ENCODE peak calls at places on chromosomes 11 and 22, in six cellular contexts. T, B, K, D, V and F are unnamed samples.

GRCh38 chr22:33569547-33569946 is 350.7 kb downstream of the LARGE1 start:
- DNase-seq in K (peak; percentile 42), B (no peak), V (no peak), T (no peak), D (peak; percentile 31), F (no peak)

GRCh38 chr22:44133901-44134511 is 46.7 kb upstream of the PARVG start:
- DNase-seq in B (no peak), D (no peak), K (no peak), V (peak; percentile 18), T (no peak), F (no peak)

GRCh38 chr11:130909650-130910049 is 6.6 kb downstream of the SNX19 start:
- DNase-seq in T (no peak), D (no peak), B (no peak), V (peak; percentile 93), K (no peak), F (peak; percentile 32)

GRCh38 chr11:75105462-75105925 is 8.8 kb upstream of the OR2AT4 start:
- DNase-seq in D (peak; percentile 60), K (peak; percentile 88), T (no peak), V (peak; percentile 9), B (peak; percentile 42), F (peak; percentile 87)

GRCh38 chr11:16352707-16353106 is 3.6 kb downstream of the SOX6 start:
- DNase-seq in D (no peak), V (no peak), B (no peak), K (no peak), T (no peak), F (peak; percentile 58)

GRCh38 chr11:27213232-27213660 is 149.8 kb downstream of the CCDC34 start:
- DNase-seq in B (no peak), D (no peak), T (no peak), K (peak; percentile 44), V (peak; percentile 91), F (peak; percentile 100)

GRCh38 chr22:40211481-40212052 is 33.8 kb downstream of the TNRC6B start:
- DNase-seq in B (no peak), D (no peak), V (no peak), T (no peak), K (peak; percentile 15), F (no peak)

GRCh38 chr11:128732471-128733277 is 38.8 kb downstream of the FLI1 start:
- DNase-seq in B (no peak), V (no peak), K (no peak), T (no peak), D (no peak), F (no peak)

GRCh38 chr11:91220476-91221202 is 997.8 kb upstream of the CHORDC1 start:
- DNase-seq in K (no peak), D (peak; percentile 4), T (no peak), V (peak; percentile 88), B (no peak), F (no peak)